ENCODE peak calls at places on chromosomes 16 and 17, in four cellular contexts. C is left ventricle myocardium inferior, J is pancreas, Y is HepG2. H is an unnamed sample. For H3K9me3, the result is how much of the 10 kb centered on the place peaks cover.

GRCh38 chr16:2912330-2913199 is 834 bp downstream of the FLYWCH1 start:
- DNase-seq in J (no peak), Y (peak), C (no peak), H (peak)

GRCh38 chr16:83771306-83771942 is 36.4 kb upstream of the HSBP1 start:
- DNase-seq in C (peak), Y (no peak), J (peak), H (no peak)

GRCh38 chr16:3578121-3578520 is 918 bp upstream of the NLRC3 start:
- DNase-seq in C (no peak), J (no peak), Y (no peak), H (peak)

GRCh38 chr17:8176998-8177731 is 985 bp upstream of the TMEM107 start:
- DNase-seq in J (no peak), C (no peak), Y (no peak), H (no peak)

GRCh38 chr16:57620316-57621231 is 7.9 kb upstream of the ADGRG1 start:
- DNase-seq in C (no peak), Y (no peak), J (peak), H (no peak)

GRCh38 chr17:17712268-17712924 is 31.1 kb downstream of the RAI1 start:
- DNase-seq in Y (no peak), J (no peak), C (no peak), H (no peak)

GRCh38 chr17:74994440-74994839 is 7.0 kb downstream of the CDR2L start:
- DNase-seq in J (no peak), Y (peak), C (no peak), H (no peak)

GRCh38 chr16:69555437-69555836 is 10.3 kb upstream of the NFAT5 start:
- DNase-seq in Y (no peak), C (no peak), J (no peak), H (no peak)

GRCh38 chr17:5694507-5694906 is 110.2 kb upstream of the NLRP1 start:
- DNase-seq in C (no peak), J (no peak), Y (no peak), H (no peak)

GRCh38 chr16:27238591-27238990 is 30.0 kb downstream of the NSMCE1 start:
- DNase-seq in Y (no peak), J (no peak), C (no peak), H (no peak)

GRCh38 chr17:71975331-71975801 is 145.5 kb upstream of the SOX9 start:
- DNase-seq in J (no peak), Y (no peak), C (peak), H (no peak)

GRCh38 chr16:28195859-28196258 is 15.9 kb downstream of the XPO6 start:
- DNase-seq in J (no peak), C (no peak), Y (no peak), H (no peak)

GRCh38 chr17:74786411-74787097 is 10.4 kb upstream of the NAT9 start:
- DNase-seq in Y (no peak), C (no peak), J (no peak), H (no peak)

GRCh38 chr17:42632949-42633444 is 23.5 kb downstream of the TUBG1 start:
- DNase-seq in Y (no peak), J (no peak), C (no peak), H (no peak)

GRCh38 chr17:48646183-48647102 is 20.3 kb upstream of the HOXB9 start:
- DNase-seq in C (no peak), J (no peak), Y (no peak), H (peak)

GRCh38 chr16:89863741-89864391 is 9.5 kb upstream of the TCF25 start:
- DNase-seq in C (peak), J (no peak), Y (no peak), H (peak)

GRCh38 chr17:66508896-66509843 is 206.8 kb downstream of the PRKCA start:
- DNase-seq in Y (no peak), C (no peak), J (peak), H (no peak)

GRCh38 chr17:77400445-77400870 is 259.7 kb downstream of the SEC14L1 start:
- DNase-seq in J (no peak), Y (no peak), C (peak), H (peak)

GRCh38 chr16:3490911-3491629 is 4.2 kb downstream of the C16orf90 start:
- DNase-seq in C (no peak), J (no peak), Y (peak), H (no peak)

GRCh38 chr17:76027159-76027839 is at the start of gene EVPL:
- DNase-seq in C (no peak), Y (peak), J (peak), H (no peak)

GRCh38 chr17:76410328-76410965 is 26.0 kb downstream of the SPHK1 start:
- DNase-seq in C (no peak), J (no peak), Y (no peak), H (no peak)

GRCh38 chr17:72772331-72772821 is 320.1 kb downstream of the SLC39A11 start:
- DNase-seq in Y (no peak), J (no peak), C (no peak), H (no peak)

GRCh38 chr16:10880609-10881452 is 3.8 kb downstream of the CIITA start:
- DNase-seq in Y (no peak), J (no peak), C (no peak), H (no peak)

GRCh38 chr16:88968589-88969280 is 8.3 kb downstream of the CBFA2T3 start:
- DNase-seq in C (no peak), J (no peak), Y (no peak), H (no peak)

GRCh38 chr17:39225974-39226683 is 384 bp upstream of the STAC2 start:
- DNase-seq in J (no peak), Y (no peak), C (peak), H (peak)

GRCh38 chr16:12958366-12958765 is 57.0 kb downstream of the SHISA9 start:
- DNase-seq in J (no peak), C (no peak), Y (no peak), H (no peak)

GRCh38 chr17:32111141-32111771 is 31.0 kb upstream of the RHOT1 start:
- DNase-seq in Y (peak), J (no peak), C (peak), H (peak)

GRCh38 chr17:65191805-65192740 is 54.9 kb downstream of the RGS9 start:
- DNase-seq in J (no peak), C (no peak), Y (peak), H (no peak)

GRCh38 chr17:31295489-31295871 is 1.6 kb downstream of the OMG start:
- DNase-seq in Y (no peak), C (no peak), J (no peak), H (no peak)

GRCh38 chr16:53822936-53823529 is 119.1 kb downstream of the FTO start:
- DNase-seq in J (no peak), Y (no peak), C (no peak), H (no peak)

GRCh38 chr17:9044796-9045470 is 23.6 kb downstream of the NTN1 start:
- DNase-seq in Y (no peak), J (no peak), C (no peak), H (no peak)

GRCh38 chr17:55722742-55723487 is at the start of gene TMEM100:
- DNase-seq in C (no peak), J (no peak), Y (no peak), H (no peak)
- H3K4me3 ChIP-seq in C (peak), J (no peak), Y (no peak), H (no peak)

GRCh38 chr16:870856-871561 is 70.5 kb upstream of the GNG13 start:
- DNase-seq in Y (no peak), J (no peak), C (peak), H (no peak)
- H3K9me3 ChIP-seq in Y (under half), J (under half), C (under half), H (under half)

GRCh38 chr17:27318228-27318627 is 24.3 kb downstream of the WSB1 start:
- DNase-seq in Y (no peak), J (no peak), C (no peak), H (no peak)
- H3K27ac ChIP-seq in Y (no peak), J (no peak), C (peak), H (no peak)

GRCh38 chr17:79748296-79749099 is 17.8 kb downstream of the ENPP7 start:
- DNase-seq in J (no peak), Y (no peak), C (no peak), H (no peak)
- H3K4me3 ChIP-seq in J (no peak), Y (peak), C (no peak), H (no peak)

GRCh38 chr17:16617481-16618060 is 36.1 kb downstream of the ZNF624 start:
- DNase-seq in J (no peak), C (no peak), Y (no peak), H (no peak)
- H3K9me3 ChIP-seq in J (under half), C (half or more), Y (half or more), H (under half)

GRCh38 chr17:20920813-20921199 is 122.0 kb downstream of the USP22 start:
- DNase-seq in Y (no peak), J (no peak), C (no peak), H (no peak)
- H3K27ac ChIP-seq in Y (no peak), J (no peak), C (peak), H (no peak)

GRCh38 chr17:44109312-44109630 is 14.2 kb downstream of the HDAC5 start:
- DNase-seq in J (no peak), Y (no peak), C (no peak), H (no peak)

GRCh38 chr17:44110823-44111633 is 12.4 kb downstream of the HDAC5 start:
- DNase-seq in J (peak), C (peak), Y (peak), H (peak)

GRCh38 chr17:44110011-44110686 is 13.3 kb downstream of the HDAC5 start:
- DNase-seq in C (no peak), J (no peak), Y (no peak), H (no peak)

GRCh38 chr17:44106801-44107200 is 16.6 kb downstream of the HDAC5 start:
- DNase-seq in J (no peak), Y (no peak), C (no peak), H (no peak)

DNA sequence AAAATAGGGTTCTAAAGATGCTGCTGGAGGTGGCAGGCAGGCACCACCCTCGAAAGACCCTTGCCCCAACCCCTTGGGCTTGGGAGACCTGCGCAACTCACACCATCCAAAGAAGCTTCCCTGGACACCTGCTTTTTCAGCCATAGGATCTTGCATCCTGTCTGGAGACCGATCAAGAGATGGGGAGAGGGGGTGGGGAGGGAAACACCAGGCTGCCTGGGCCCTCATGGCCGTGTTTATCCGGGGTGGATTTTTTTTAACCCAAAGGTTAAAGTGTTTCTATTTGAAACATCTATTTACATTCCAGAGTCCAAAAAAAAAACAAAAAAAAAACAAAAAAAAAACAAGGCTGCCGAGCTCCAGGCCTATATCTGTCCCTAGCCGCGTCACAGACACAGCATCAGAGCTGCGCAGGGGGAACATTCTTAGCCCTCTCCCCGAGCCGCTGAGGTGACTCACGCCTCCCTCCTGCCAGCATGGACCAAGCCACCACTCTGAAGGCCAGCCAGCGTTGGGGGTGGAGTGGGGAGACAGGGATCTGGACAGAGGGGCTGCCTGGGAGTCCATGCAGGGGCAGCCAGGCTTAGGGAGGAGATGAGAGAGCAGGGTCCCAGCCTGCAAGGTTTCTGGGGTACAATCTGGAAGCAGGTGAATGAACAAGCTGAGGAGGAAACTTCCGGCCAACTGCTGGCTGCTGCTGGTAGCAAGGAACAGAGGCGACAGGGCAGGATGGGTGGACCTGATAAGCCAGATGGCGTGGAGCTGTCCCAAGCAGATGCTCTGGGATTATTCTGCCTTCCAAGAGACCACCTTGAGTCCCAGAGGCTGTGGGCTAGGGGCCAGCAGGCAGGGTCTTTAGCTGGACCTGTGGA is 14.8 kb downstream of the HDAC5 start:
- DNase-seq in Y (peak), C (peak), J (peak), H (no peak)
- H3K4me3 ChIP-seq in Y (peak), C (peak), J (no peak), H (no peak)

DNA sequence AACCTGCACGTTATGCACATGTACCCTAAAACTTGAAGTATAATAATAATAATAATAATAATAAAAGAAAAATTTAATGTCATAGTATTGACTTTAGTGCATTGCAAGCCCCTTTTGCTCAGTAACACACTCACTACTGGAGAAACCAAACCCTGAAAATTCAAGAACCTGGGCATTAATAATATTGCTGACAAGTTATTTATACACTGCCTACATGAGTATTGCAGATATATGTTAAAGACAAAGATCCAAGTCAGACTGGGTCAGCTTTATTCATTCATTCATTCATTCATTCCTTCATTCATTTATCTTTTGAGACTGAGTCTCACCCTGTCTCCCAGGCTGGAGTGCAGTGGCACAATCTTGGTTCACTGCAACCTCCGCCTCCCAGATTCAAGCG is 1711.2 kb downstream of the TP53TG3F start:
- DNase-seq in Y (no peak), C (no peak), J (no peak), H (no peak)
- H3K9me3 ChIP-seq in Y (half or more), C (under half), J (under half), H (under half)

H was measured in CD8-positive, alpha-beta memory T cell.